ENCODE peak calls at places on chromosomes 2 and 18, in nine cellular contexts. I is breast epithelium, J is suprapubic skin, N is adrenal gland, B is thyroid gland, L is uterus, X is Peyer's patch, F is heart left ventricle, Z is body of pancreas. O is an unnamed sample.

GRCh38 chr2:227010433-227010832 is 153.6 kb downstream of the COL4A4 start:
- DNase-seq in I (no peak), J (no peak), N (no peak), B (no peak), L (no peak), X (no peak), F (no peak), Z (no peak), O (no peak)

GRCh38 chr2:238261718-238262375 is 22.0 kb upstream of the HES6 start:
- DNase-seq in I (no peak), J (no peak), N (no peak), B (no peak), L (no peak), X (no peak), F (no peak), Z (no peak), O (no peak)

GRCh38 chr2:150371066-150371812 is 116.2 kb downstream of the RND3 start:
- DNase-seq in I (no peak), J (no peak), N (no peak), B (no peak), L (no peak), X (peak), F (no peak), Z (no peak), O (no peak)

GRCh38 chr18:74896390-74896991 is 298.8 kb downstream of the ZNF407 start:
- DNase-seq in I (no peak), J (no peak), N (peak), B (peak), L (no peak), X (peak), F (peak), Z (peak), O (peak)

GRCh38 chr18:25453556-25454269 is 101.7 kb upstream of the ZNF521 start:
- DNase-seq in I (no peak), J (no peak), N (no peak), B (no peak), L (no peak), X (no peak), F (no peak), Z (no peak), O (peak)

GRCh38 chr18:51861041-51861440 is 479.0 kb upstream of the DCC start:
- DNase-seq in I (no peak), J (no peak), N (no peak), B (no peak), L (no peak), X (no peak), F (no peak), Z (no peak), O (no peak)

GRCh38 chr2:165371356-165371755 is 98.1 kb upstream of the CSRNP3 start:
- DNase-seq in I (no peak), J (no peak), N (no peak), B (no peak), L (no peak), X (no peak), F (no peak), Z (no peak), O (no peak)

GRCh38 chr2:127154985-127155650 is 48.2 kb upstream of the BIN1 start:
- DNase-seq in I (no peak), J (no peak), N (peak), B (no peak), L (peak), X (no peak), F (no peak), Z (no peak), O (no peak)

GRCh38 chr2:13193900-13194299 is 477.2 kb downstream of the TRIB2 start:
- DNase-seq in I (no peak), J (no peak), N (no peak), B (no peak), L (no peak), X (no peak), F (no peak), Z (no peak), O (no peak)

GRCh38 chr2:159108178-159108893 is 139.9 kb downstream of the TANC1 start:
- DNase-seq in I (peak), J (no peak), N (no peak), B (no peak), L (no peak), X (no peak), F (peak), Z (no peak), O (no peak)

GRCh38 chr2:154507186-154507585 is 191.3 kb upstream of the KCNJ3 start:
- DNase-seq in I (no peak), J (no peak), N (no peak), B (no peak), L (no peak), X (no peak), F (no peak), Z (no peak), O (no peak)

GRCh38 chr2:204051476-204051875 is 114.9 kb downstream of the ICOS start:
- DNase-seq in I (no peak), J (no peak), N (no peak), B (no peak), L (no peak), X (no peak), F (no peak), Z (no peak), O (no peak)

GRCh38 chr18:57980573-57981348 is 63.3 kb upstream of the NEDD4L start:
- DNase-seq in I (no peak), J (no peak), N (no peak), B (no peak), L (no peak), X (no peak), F (no peak), Z (peak), O (no peak)

GRCh38 chr2:230690439-230690838 is 22.2 kb upstream of the CAB39 start:
- DNase-seq in I (no peak), J (peak), N (no peak), B (peak), L (peak), X (no peak), F (no peak), Z (no peak), O (peak)

GRCh38 chr2:171793691-171794678 is 100.1 kb downstream of the SLC25A12 start:
- DNase-seq in I (no peak), J (no peak), N (no peak), B (no peak), L (no peak), X (no peak), F (no peak), Z (no peak), O (no peak)

GRCh38 chr2:43605079-43605655 is 9.3 kb upstream of the THADA start:
- DNase-seq in I (no peak), J (no peak), N (no peak), B (peak), L (no peak), X (no peak), F (no peak), Z (peak), O (no peak)

GRCh38 chr18:73136134-73136533 is 268.3 kb upstream of the NETO1 start:
- DNase-seq in I (no peak), J (no peak), N (no peak), B (no peak), L (no peak), X (no peak), F (no peak), Z (no peak), O (no peak)

GRCh38 chr2:186422226-186422625 is 63.8 kb upstream of the ZC3H15 start:
- DNase-seq in I (no peak), J (no peak), N (peak), B (no peak), L (peak), X (no peak), F (no peak), Z (peak), O (peak)

GRCh38 chr18:10588975-10589374 is 63.1 kb downstream of the NAPG start:
- DNase-seq in I (no peak), J (no peak), N (peak), B (no peak), L (no peak), X (no peak), F (no peak), Z (no peak), O (no peak)

GRCh38 chr18:54080854-54081253 is 143.6 kb downstream of the MBD2 start:
- DNase-seq in I (no peak), J (no peak), N (no peak), B (no peak), L (no peak), X (no peak), F (no peak), Z (no peak), O (no peak)

GRCh38 chr2:17658251-17658843 is 95.3 kb downstream of the SMC6 start:
- DNase-seq in I (no peak), J (no peak), N (no peak), B (no peak), L (no peak), X (no peak), F (no peak), Z (no peak), O (no peak)

GRCh38 chr2:241223211-241224067 is 35.0 kb downstream of the ANO7 start:
- DNase-seq in I (no peak), J (no peak), N (no peak), B (no peak), L (no peak), X (no peak), F (no peak), Z (no peak), O (no peak)

GRCh38 chr18:28147674-28148171 is 29.2 kb downstream of the CDH2 start:
- DNase-seq in I (no peak), J (no peak), N (no peak), B (peak), L (no peak), X (no peak), F (no peak), Z (no peak), O (no peak)

GRCh38 chr2:106107509-106108131 is 86.5 kb downstream of the UXS1 start:
- DNase-seq in I (no peak), J (no peak), N (no peak), B (no peak), L (no peak), X (no peak), F (no peak), Z (no peak), O (peak)

GRCh38 chr18:31876707-31877106 is 66.2 kb downstream of the TRAPPC8 start:
- DNase-seq in I (no peak), J (no peak), N (no peak), B (no peak), L (no peak), X (no peak), F (no peak), Z (no peak), O (no peak)

GRCh38 chr2:60554649-60555065 is 1.2 kb upstream of the BCL11A start:
- DNase-seq in I (no peak), J (no peak), N (no peak), B (peak), L (no peak), X (no peak), F (no peak), Z (peak), O (no peak)

GRCh38 chr18:8970843-8971242 is 131.7 kb upstream of the NDUFV2 start:
- DNase-seq in I (no peak), J (no peak), N (no peak), B (no peak), L (no peak), X (no peak), F (no peak), Z (no peak), O (no peak)

GRCh38 chr18:58307441-58307840 is 263.4 kb downstream of the NEDD4L start:
- DNase-seq in I (no peak), J (no peak), N (no peak), B (no peak), L (no peak), X (no peak), F (no peak), Z (no peak), O (no peak)

GRCh38 chr18:13538630-13539029 is 187.7 kb downstream of the FAM210A start:
- DNase-seq in I (no peak), J (no peak), N (peak), B (no peak), L (no peak), X (no peak), F (no peak), Z (no peak), O (no peak)

GRCh38 chr2:108978709-108979111 is 10.3 kb downstream of the EDAR start:
- DNase-seq in I (no peak), J (no peak), N (no peak), B (no peak), L (no peak), X (no peak), F (no peak), Z (no peak), O (no peak)

GRCh38 chr18:58100154-58100553 is 56.1 kb downstream of the NEDD4L start:
- DNase-seq in I (no peak), J (no peak), N (no peak), B (no peak), L (no peak), X (no peak), F (no peak), Z (no peak), O (no peak)

GRCh38 chr2:30990736-30991135 is 147.5 kb downstream of the GALNT14 start:
- DNase-seq in I (no peak), J (no peak), N (no peak), B (no peak), L (no peak), X (no peak), F (no peak), Z (no peak), O (no peak)

GRCh38 chr18:6289454-6290242 is 125.1 kb downstream of the L3MBTL4 start:
- DNase-seq in I (no peak), J (no peak), N (no peak), B (peak), L (no peak), X (no peak), F (no peak), Z (no peak), O (no peak)

GRCh38 chr2:238376884-238377391 is 49.8 kb upstream of the ASB1 start:
- DNase-seq in I (no peak), J (no peak), N (no peak), B (no peak), L (no peak), X (no peak), F (no peak), Z (no peak), O (no peak)

GRCh38 chr18:26307161-26307773 is 81.0 kb downstream of the TAF4B start:
- DNase-seq in I (no peak), J (no peak), N (peak), B (peak), L (no peak), X (no peak), F (no peak), Z (peak), O (no peak)

GRCh38 chr2:8515390-8515761 is 166.5 kb upstream of the ID2 start:
- DNase-seq in I (no peak), J (no peak), N (peak), B (peak), L (no peak), X (peak), F (peak), Z (peak), O (no peak)

DNA sequence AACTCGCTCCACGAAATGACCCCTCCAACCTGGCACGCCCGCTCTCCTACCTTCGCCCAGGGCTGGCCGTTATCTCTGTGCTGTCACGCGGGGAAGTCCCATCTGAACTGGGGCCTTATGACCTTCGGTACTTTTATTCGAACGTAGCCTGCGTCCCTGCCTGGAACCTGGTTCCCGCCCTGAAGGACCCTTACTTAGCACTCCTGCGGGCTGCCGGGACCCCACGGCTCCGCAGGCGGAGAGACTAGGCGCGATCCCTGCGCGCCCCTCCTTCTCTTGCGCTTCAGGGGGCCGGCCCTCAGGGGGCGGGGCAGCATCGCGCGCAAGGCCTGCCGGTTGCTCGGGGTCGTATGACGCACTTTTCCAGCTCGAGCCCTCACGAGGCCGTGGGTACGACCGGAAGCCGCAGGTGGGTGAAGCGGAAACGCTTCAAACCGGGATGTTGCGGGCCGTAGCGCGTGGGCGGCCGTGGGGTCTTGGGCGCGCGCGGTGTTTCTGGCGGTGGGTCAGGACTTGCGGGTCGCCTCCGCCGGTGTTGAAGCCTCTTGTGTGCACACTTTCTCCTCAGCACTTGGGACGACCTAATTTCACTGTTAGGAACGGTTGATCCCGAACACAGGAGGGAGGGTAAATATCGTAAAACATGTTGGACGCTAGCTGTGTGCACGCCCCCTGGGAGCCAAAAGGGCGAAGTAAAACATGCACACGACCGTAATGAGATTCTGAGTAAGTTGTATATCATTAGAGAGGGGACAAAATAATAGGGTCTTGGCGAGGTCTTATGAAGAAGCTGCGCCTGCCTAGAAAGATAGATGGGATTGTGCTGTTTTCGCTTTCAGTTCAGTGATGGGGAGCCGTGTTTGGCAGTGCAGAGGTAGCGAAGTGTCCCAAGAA is at the start of the genes LIPT1 and TSGA10:
- DNase-seq in I (peak), J (peak), N (peak), B (peak), L (peak), X (peak), F (peak), Z (peak), O (peak)
- TF ChIP-seq POLR2A in I (peak), J (peak), N (peak), B (peak), L (peak), X (peak), F (peak), Z (peak), O (peak)

DNA sequence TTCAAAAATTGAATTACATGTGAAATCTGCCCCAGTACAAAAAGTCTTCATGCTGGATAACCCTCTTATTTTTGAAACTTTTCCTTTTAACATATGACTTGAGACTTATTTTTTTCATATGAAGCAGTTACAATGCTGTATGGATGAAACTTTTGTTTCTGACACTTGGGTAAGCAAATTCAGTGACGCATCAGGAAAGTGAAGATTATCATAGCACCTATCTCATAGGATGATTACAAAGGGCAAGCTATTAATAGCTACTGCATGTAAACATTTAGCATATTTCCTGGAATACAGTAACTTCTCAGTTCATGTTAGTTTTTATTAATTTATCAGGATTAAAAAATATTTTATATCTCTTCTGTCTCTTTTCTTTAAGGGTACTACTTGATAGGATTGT is 1109.2 kb downstream of the LRP1B start:
- DNase-seq in I (no peak), J (no peak), N (no peak), B (no peak), L (no peak), X (no peak), F (no peak), Z (no peak), O (no peak)
- H3K27ac ChIP-seq in I (no peak), J (peak), N (no peak), B (no peak), L (no peak), X (no peak), F (no peak), Z (no peak), O (no peak)

GRCh38 chr2:120769076-120769786 is 33.6 kb downstream of the GLI2 start:
- DNase-seq in I (no peak), J (no peak), N (no peak), B (no peak), L (peak), X (no peak), F (no peak), Z (no peak), O (no peak)

GRCh38 chr2:120765911-120766757 is 30.5 kb downstream of the GLI2 start:
- DNase-seq in I (peak), J (no peak), N (peak), B (peak), L (peak), X (peak), F (peak), Z (peak), O (peak)

GRCh38 chr2:120768112-120769048 is 32.7 kb downstream of the GLI2 start:
- DNase-seq in I (no peak), J (no peak), N (no peak), B (no peak), L (peak), X (no peak), F (no peak), Z (no peak), O (no peak)

GRCh38 chr2:120766758-120767351 is 31.2 kb downstream of the GLI2 start:
- DNase-seq in I (peak), J (no peak), N (no peak), B (no peak), L (peak), X (no peak), F (no peak), Z (no peak), O (no peak)

DNA sequence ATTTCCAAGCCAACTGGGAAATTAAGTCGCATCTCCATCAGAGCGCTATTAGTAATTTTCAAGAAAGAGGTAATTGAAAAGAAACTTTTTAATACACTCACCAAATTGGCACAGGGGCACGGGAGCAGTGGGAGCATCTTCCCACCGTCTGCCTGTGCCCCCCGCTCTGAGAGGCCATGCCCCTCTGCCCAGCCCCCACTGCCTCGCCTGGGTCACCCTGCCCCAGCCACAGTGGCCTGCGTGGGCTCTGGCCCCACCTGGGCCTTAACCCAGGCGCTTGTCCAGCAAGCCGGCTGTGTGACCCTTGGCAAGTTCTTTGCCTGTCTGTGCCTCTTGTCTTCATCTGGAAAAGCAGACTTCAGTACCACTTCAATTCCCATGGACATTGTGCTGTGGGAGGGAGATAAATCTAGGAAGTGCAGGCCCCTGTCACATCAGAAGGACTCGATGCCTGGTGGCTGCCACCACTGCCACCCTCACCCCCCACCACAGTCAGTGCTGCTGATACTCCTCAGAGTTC is 31.9 kb downstream of the GLI2 start:
- DNase-seq in I (peak), J (no peak), N (no peak), B (no peak), L (peak), X (no peak), F (no peak), Z (no peak), O (no peak)
- TF ChIP-seq POLR2A in I (no peak), J (no peak), N (no peak), B (no peak), L (no peak), X (no peak), F (no peak), Z (no peak), O (no peak)

GRCh38 chr2:188894028-188894427 is 80.1 kb upstream of the COL3A1 start:
- DNase-seq in I (no peak), J (no peak), N (no peak), B (no peak), L (no peak), X (no peak), F (no peak), Z (no peak), O (no peak)

GRCh38 chr2:188902906-188903305 is 71.3 kb upstream of the COL3A1 start:
- DNase-seq in I (no peak), J (no peak), N (no peak), B (no peak), L (no peak), X (no peak), F (no peak), Z (no peak), O (no peak)

GRCh38 chr2:188897096-188897495 is 77.1 kb upstream of the COL3A1 start:
- DNase-seq in I (no peak), J (no peak), N (no peak), B (peak), L (no peak), X (no peak), F (peak), Z (no peak), O (no peak)

GRCh38 chr2:188894979-188895378 is 79.2 kb upstream of the COL3A1 start:
- DNase-seq in I (no peak), J (no peak), N (no peak), B (no peak), L (no peak), X (no peak), F (no peak), Z (no peak), O (no peak)

DNA sequence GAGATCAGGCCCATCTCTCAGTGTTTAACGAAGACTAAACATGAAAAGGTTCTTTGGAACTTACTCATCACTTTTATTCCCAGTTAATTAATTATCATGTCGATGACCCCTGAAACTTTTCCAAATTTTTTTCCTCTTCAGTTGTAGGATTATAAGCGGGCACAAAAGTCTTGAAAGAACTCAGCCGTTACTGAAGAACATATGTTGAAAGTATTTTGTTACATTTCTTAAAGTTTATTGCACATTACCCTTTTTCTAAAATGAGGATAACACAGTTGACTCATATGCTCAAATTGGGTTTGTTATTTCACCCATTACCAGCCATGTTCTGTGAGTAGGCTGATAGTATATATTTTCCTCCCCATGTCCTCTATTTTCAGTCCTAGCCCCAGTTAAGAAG is 75.9 kb upstream of the COL3A1 start:
- DNase-seq in I (no peak), J (no peak), N (no peak), B (no peak), L (no peak), X (no peak), F (no peak), Z (no peak), O (no peak)
- H3K27ac ChIP-seq in I (peak), J (peak), N (no peak), B (peak), L (peak), X (peak), F (no peak), Z (no peak), O (peak)

O was measured in gastrocnemius medialis.